ENCODE peak calls at places on chromosomes 3 and 15, in five cellular contexts. K is heart right ventricle, W is stomach, E is body of pancreas, D is GM23338. F is an unnamed sample.

GRCh38 chr3:21839592-21839991 is 88.6 kb upstream of the ZNF385D start:
- DNase-seq in K (no peak), W (no peak), D (peak; percentile 46), E (no peak), F (no peak)

GRCh38 chr3:133531981-133532380 is 41.5 kb upstream of the CDV3 start:
- DNase-seq in W (no peak), E (no peak), K (no peak), D (no peak), F (no peak)

GRCh38 chr3:71537211-71537611 is 46.3 kb downstream of the FOXP1 start:
- DNase-seq in E (no peak), D (no peak), W (no peak), K (no peak), F (no peak)

GRCh38 chr3:184765730-184766074 is 46.3 kb upstream of the VPS8 start:
- DNase-seq in E (no peak), K (no peak), D (no peak), W (no peak), F (no peak)

GRCh38 chr3:38458796-38459498 is 5.3 kb downstream of the ACVR2B start:
- DNase-seq in W (peak; percentile 84), K (peak; percentile 42), E (peak; percentile 89), D (no peak), F (no peak)

GRCh38 chr3:23553353-23553752 is 252.4 kb upstream of the UBE2E1 start:
- DNase-seq in W (no peak), K (no peak), D (no peak), E (no peak), F (no peak)

GRCh38 chr3:30607032-30607833 is 832 bp downstream of the TGFBR2 start:
- DNase-seq in W (peak; percentile 77), E (peak; percentile 68), K (peak; percentile 79), D (peak; percentile 78), F (no peak)

GRCh38 chr15:22955544-22956085 is 24.6 kb downstream of the CYFIP1 start:
- DNase-seq in E (no peak), K (no peak), W (no peak), D (no peak), F (no peak)

GRCh38 chr3:42443819-42444436 is 33.5 kb upstream of the LYZL4 start:
- DNase-seq in E (peak; percentile 80), W (peak; percentile 88), K (peak; percentile 87), D (peak; percentile 94), F (no peak)

GRCh38 chr15:39581501-39582285 is 814 bp downstream of the THBS1 start:
- DNase-seq in E (peak; percentile 87), K (peak; percentile 49), D (peak; percentile 73), W (peak; percentile 65), F (no peak)

GRCh38 chr15:59116141-59116540 is 11.2 kb downstream of the CCNB2 start:
- DNase-seq in E (no peak), W (no peak), K (no peak), D (no peak), F (no peak)

GRCh38 chr15:87326274-87326673 is 930.3 kb downstream of the NTRK3 start:
- DNase-seq in D (no peak), W (no peak), K (no peak), E (no peak), F (no peak)

GRCh38 chr15:41562784-41563198 is 3.8 kb downstream of the TYRO3 start:
- DNase-seq in E (no peak), W (no peak), K (no peak), D (no peak), F (no peak)

GRCh38 chr3:46422617-46423016 is 15.6 kb downstream of the CCRL2 start:
- DNase-seq in D (no peak), E (no peak), K (no peak), W (no peak), F (no peak)

GRCh38 chr15:64842986-64843561 is 1.4 kb downstream of the PLEKHO2 start:
- DNase-seq in W (no peak), E (peak; percentile 38), D (no peak), K (peak; percentile 61), F (no peak)

GRCh38 chr15:58387130-58387529 is 44.7 kb upstream of the LIPC start:
- DNase-seq in D (no peak), E (no peak), K (no peak), W (no peak), F (no peak)

GRCh38 chr15:67085237-67085817 is 19.9 kb downstream of the SMAD3 start:
- DNase-seq in D (no peak), E (no peak), K (no peak), W (no peak), F (no peak)

GRCh38 chr15:37099321-37100108 is 834 bp downstream of the MEIS2 start:
- DNase-seq in E (no peak), D (peak; percentile 42), K (no peak), W (no peak), F (no peak)

GRCh38 chr3:52490035-52490937 is 4.9 kb upstream of the STAB1 start:
- DNase-seq in K (no peak), E (no peak), D (no peak), W (no peak), F (no peak)

GRCh38 chr15:63244976-63245645 is 32.3 kb upstream of the APH1B start:
- DNase-seq in K (no peak), D (no peak), E (no peak), W (no peak), F (no peak)
- H3K27ac ChIP-seq in K (peak overlapping the region; percentile 29), D (no peak overlapping the region), E (peak overlapping the region; percentile 49), W (peak overlapping the region; percentile 34), F (peak overlapping the region; percentile 57)

DNA sequence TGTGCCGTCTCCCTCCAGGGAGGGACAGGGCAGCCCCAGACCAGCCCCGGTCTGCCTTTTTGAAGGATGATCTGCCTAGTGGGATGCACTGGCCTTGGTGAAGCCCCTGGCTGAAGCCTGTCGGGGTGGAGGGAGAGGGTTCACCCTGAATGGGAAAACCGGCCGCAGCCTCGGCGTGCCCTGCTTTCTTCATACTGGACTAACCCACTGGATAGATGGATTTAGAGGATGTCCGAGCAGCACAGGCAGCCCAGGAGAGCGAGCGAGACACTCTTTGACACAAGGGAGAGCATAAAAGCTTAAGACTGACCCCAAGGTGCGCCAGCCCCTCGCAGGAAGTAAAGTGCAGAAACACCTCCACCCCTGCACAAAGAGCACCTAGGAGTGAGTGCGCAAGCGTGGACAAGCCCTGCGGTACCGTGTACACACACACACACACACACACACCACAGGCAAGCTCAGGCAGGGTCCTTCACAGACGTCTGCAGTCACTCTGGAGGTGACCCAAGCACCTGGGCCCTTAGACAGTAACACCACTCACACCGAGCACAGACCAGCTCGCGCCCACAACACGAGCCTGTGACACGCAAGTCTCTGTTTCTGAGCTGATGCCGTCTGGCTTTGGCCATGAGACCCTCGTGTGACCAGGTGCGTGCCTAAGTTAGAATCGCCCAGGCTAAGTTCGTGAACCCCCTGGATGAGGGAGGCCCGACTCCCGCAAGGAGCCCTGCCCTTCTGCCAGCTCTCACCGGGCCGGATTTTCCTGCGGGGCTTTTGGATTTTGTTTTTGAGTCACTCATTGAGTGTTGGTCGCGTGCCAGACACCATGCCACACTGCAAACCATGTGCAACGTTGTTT is 11.3 kb downstream of the SEMA4B start:
- DNase-seq in D (no peak), E (peak; percentile 77), W (peak; percentile 76), K (no peak), F (no peak)
- H3K36me3 ChIP-seq in D (peaks cover 2% of the 10 kb centered on the region), E (no peaks in the 10 kb centered on the region), W (peaks cover 33% of the 10 kb centered on the region), K (peaks cover 6% of the 10 kb centered on the region), F (no peaks in the 10 kb centered on the region)

GRCh38 chr15:92751528-92751927 is 96.0 kb upstream of the FAM174B start:
- DNase-seq in D (no peak), W (no peak), K (no peak), E (no peak), F (no peak)

GRCh38 chr15:92747047-92747446 is 91.5 kb upstream of the FAM174B start:
- DNase-seq in D (peak; percentile 54), E (no peak), K (no peak), W (no peak), F (no peak)

GRCh38 chr15:92749172-92749571 is 93.6 kb upstream of the FAM174B start:
- DNase-seq in K (no peak), W (no peak), E (no peak), D (no peak), F (no peak)

GRCh38 chr15:92745845-92746271 is 90.3 kb upstream of the FAM174B start:
- DNase-seq in K (no peak), D (no peak), E (peak; percentile 16), W (no peak), F (no peak)
- H3K4me1 ChIP-seq in K (no peaks in the 10 kb centered on the region), D (peaks cover 14% of the 10 kb centered on the region), E (peaks cover 20% of the 10 kb centered on the region), W (no peaks in the 10 kb centered on the region), F (no peaks in the 10 kb centered on the region)

DNA sequence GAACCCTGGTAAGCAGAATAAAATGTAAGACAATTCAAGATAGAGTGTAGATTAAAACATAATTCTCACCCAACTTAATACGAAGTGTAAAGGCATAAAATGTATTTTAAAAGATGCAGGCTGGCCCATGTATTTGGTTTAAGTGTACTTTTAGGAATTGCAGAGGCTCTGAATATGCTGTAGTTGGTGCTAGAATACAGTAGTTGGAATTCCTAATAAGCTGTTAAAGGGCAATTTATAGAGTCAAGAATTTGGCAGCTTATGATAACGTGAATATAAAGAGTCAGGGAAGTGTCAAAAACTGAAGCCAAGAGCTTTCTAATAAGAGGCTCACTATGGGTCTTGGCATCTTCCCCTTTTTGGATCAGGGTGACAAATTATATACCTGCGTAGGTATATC is 36.5 kb downstream of the ADAMTS9 start:
- DNase-seq in E (no peak), D (no peak), K (no peak), W (no peak), F (no peak)
- H3K27ac ChIP-seq in E (peak overlapping the region; percentile 24), D (no peak overlapping the region), K (peak overlapping the region; percentile 52), W (no peak overlapping the region), F (no peak overlapping the region)

F was measured in vagina.